ENCODE peak calls at places on chromosomes 13 and 19, in six cellular contexts. M is RWPE1, O is AG09319, X is fibroblast of the aortic adventitia, R is PC-3, L is lung. A is an unnamed sample.

GRCh38 chr19:752652-753517 is 2.0 kb downstream of the MISP start:
- DNase-seq in M (peak; percentile 95), O (peak; percentile 86), X (peak; percentile 83), R (peak; percentile 94), L (peak; percentile 64), A (peak; percentile 92)

GRCh38 chr19:29969891-29970290 is 27.9 kb downstream of the URI1 start:
- DNase-seq in M (no peak), O (no peak), X (no peak), R (no peak), L (no peak), A (no peak)

GRCh38 chr19:55703790-55704215 is 28.8 kb downstream of the EPN1 start:
- DNase-seq in M (peak; percentile 15), O (no peak), X (peak; percentile 8), R (no peak), L (no peak), A (peak; percentile 13)

GRCh38 chr13:53045110-53045509 is 16.5 kb downstream of the OLFM4 start:
- DNase-seq in M (no peak), O (no peak), X (no peak), R (no peak), L (no peak), A (no peak)

GRCh38 chr19:53927745-53928144 is 18.7 kb downstream of the CACNG7 start:
- DNase-seq in M (peak; percentile 63), O (peak; percentile 8), X (peak; percentile 77), R (peak; percentile 78), L (no peak), A (peak; percentile 54)

GRCh38 chr19:10450853-10451609 is 30.7 kb downstream of the PDE4A start:
- DNase-seq in M (peak; percentile 59), O (no peak), X (no peak), R (peak; percentile 44), L (no peak), A (no peak)

GRCh38 chr19:29511768-29512167 is 14.0 kb upstream of the VSTM2B start:
- DNase-seq in M (no peak), O (no peak), X (no peak), R (no peak), L (no peak), A (no peak)

GRCh38 chr19:49324801-49325491 is at the start of gene SLC6A16:
- DNase-seq in M (no peak), O (no peak), X (no peak), R (no peak), L (peak; percentile 22), A (no peak)

DNA sequence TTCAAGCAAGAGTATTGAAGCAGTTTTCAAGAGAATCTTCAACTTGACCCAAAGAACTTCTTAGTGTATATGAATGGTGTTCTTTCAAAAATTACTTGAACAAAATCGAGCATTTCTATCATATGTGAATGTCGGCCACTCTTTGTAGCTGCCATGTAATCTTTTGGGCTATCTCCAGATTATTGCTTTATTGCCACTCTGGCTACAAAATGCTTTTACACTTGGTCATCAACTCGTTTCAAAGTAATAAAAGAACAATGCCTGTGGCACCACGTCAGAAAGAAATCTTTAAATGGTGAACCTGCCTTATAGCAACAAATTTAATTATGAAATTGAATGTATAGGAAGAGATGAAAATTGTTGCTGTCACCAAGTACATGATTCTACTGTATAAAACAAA is 834.5 kb downstream of the GPC5 start:
- DNase-seq in M (no peak), O (no peak), X (no peak), R (no peak), L (no peak), A (no peak)
- TF ChIP-seq CTCF in M (no peak), O (no peak), X (no peak), R (no peak), L (no peak), A (no peak)

DNA sequence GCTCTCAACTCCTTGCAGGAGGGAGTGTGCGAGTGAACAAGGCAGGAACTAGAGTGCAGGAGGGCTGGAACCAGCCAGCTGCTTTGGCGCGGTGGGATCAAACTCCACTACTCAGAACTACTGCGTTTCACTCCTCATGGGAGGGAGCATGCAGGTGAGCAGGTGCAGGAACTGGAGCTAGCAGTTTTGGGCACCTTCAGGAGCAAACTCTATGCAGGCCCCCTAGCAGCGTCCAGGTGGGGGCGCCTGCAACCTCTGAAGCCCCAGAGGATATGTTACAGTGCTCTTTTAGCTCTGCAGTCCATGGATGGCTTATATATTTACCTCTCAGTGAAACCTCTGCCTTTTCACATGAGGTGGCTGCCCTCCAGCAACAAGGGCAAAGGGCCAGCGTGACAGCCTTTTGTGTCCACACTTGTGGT is 1303.4 kb downstream of the PCDH9 start:
- DNase-seq in M (no peak), O (no peak), X (no peak), R (peak; percentile 85), L (no peak), A (peak; percentile 15)
- TF ChIP-seq CTCF in M (no peak), O (no peak), X (no peak), R (peak; percentile 69), L (no peak), A (peak; percentile 27)

DNA sequence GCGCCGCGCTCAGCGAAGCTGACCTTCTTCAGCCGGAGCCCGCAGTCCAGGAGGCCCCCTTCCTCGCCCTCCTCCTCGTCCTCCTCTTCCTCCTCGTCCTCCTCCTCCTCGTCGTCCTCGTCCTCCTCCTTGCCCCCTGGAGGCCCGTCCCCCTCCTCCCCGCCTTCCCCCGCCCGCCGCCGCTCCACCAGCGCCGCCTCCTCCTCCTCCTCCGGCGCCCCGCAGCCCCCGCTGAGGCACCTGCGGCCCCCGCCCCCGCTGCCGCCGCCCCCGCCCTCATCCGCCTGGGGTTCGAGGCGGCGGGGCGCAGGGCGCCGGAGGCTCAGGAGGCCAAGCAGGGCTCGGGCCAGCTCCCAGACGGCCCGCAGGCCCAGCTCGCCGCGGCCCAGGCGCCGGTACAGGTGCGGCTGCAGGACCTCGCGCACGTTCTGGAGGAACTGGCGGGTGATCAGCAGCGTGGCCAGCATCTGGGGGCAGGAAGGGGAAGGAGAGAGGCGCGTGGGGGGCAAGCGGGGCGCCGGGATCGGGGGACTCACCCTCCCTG is 6.1 kb downstream of the ANO8 start:
- DNase-seq in M (no peak), O (no peak), X (no peak), R (no peak), L (no peak), A (no peak)
- TF ChIP-seq CTCF in M (no peak), O (no peak), X (no peak), R (no peak), L (no peak), A (no peak)

GRCh38 chr19:51107406-51108065 is 673 bp downstream of the CTU1 start:
- DNase-seq in M (peak; percentile 18), O (no peak), X (peak; percentile 20), R (peak; percentile 40), L (no peak), A (peak; percentile 36)
- TF ChIP-seq CTCF in M (no peak), O (no peak), X (no peak), R (peak; percentile 31), L (no peak), A (no peak)

DNA sequence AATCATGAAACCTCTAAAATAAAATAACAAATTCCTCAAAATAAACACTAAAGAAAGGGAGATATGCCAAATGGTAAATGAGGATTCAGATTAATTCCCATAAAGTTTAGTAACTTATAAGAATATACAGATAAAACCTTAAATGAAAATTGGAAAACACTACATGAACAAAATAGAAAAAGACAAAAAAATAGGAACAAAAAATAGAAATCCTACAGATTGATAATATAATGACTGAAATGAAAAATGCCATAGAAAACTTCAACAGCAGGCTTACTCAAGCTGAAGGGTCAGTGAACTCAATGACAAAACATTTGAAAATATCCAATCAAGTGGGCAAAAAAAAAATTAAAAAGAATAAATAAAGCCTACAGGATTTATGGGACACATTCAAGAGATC is 1784.8 kb downstream of the PCDH9 start:
- DNase-seq in M (no peak), O (no peak), X (no peak), R (no peak), L (no peak), A (no peak)
- TF ChIP-seq CTCF in M (no peak), O (no peak), X (no peak), R (no peak), L (no peak), A (no peak)

GRCh38 chr19:32891609-32892008 is 22.0 kb upstream of the SLC7A9 start:
- DNase-seq in M (no peak), O (no peak), X (no peak), R (no peak), L (no peak), A (no peak)

GRCh38 chr19:32890841-32891240 is 21.3 kb upstream of the SLC7A9 start:
- DNase-seq in M (no peak), O (no peak), X (no peak), R (no peak), L (no peak), A (no peak)

GRCh38 chr19:32896516-32897214 is 27.1 kb upstream of the SLC7A9 start:
- DNase-seq in M (no peak), O (peak; percentile 11), X (no peak), R (no peak), L (no peak), A (no peak)

GRCh38 chr19:32890326-32890725 is 20.8 kb upstream of the SLC7A9 start:
- DNase-seq in M (no peak), O (no peak), X (no peak), R (no peak), L (no peak), A (no peak)

GRCh38 chr19:32895384-32895783 is 25.8 kb upstream of the SLC7A9 start:
- DNase-seq in M (no peak), O (no peak), X (no peak), R (no peak), L (no peak), A (no peak)
- TF ChIP-seq CTCF in M (no peak), O (no peak), X (no peak), R (no peak), L (no peak), A (no peak)

DNA sequence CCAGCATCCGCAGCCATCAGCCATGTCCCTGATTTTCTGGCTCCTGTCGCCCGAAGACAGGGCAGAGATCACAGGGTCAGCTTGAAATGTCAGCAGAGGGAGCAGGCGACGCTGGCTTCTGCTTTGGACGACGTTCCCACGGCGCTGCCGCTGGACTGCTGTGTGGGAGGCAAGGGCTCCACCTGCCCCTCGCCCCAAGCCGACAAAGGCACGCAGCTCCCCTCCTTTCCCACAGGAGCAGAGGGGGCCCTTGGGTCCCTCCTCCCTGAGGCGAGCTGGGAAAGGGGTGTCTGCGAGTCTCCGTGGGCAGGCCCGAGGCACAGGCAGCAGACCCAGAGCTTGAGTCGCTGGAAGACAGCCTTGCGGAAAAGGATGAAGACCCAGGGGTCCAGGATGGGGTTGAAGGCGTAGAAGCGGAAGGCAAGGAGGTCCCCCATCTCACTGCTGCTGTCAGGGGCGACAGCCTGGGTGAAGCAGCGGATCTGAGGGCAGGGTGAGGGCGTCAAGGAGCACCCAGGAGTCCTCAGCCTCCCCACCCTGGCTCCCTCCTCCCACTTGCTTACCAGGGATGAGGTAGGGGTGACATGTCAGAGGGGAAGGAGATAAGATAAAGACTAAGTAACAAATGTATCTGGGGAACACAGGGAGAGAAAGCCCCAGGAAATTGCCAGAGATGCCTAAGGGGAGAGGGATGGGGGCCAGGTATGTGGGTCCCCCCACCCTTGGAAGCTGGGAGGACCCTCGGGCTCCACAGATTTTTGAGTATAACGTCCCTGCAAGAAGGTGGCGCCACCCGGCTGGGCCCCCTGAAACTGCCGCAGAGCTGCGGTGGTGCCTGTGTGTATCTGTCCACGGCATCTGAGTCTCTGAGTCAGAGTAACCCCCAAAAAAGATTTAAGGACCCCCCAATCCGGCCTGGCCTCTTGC is 3.4 kb downstream of the PTGIR start:
- DNase-seq in M (no peak), O (no peak), X (no peak), R (no peak), L (no peak), A (no peak)
- TF ChIP-seq CTCF in M (no peak), O (no peak), X (no peak), R (no peak), L (no peak), A (no peak)

A was measured in epithelial cell of esophagus.